ENCODE peak calls at places on chromosome 14, in nine cellular contexts. W is activated T-cell treated with anti-CD3 and anti-CD28 coated beads, Interleukin-2, amount 50 U/mL, for 4 hours; C is left ventricle myocardium inferior; B is mesothelial cell of epicardium; P is stimulated activated CD4-positive, alpha-beta T cell treated with anti-CD3 and anti-CD28 coated beads, TNF-alpha, amount 100 ng/mL, for 24 hours; K is DMS153; E is MV-4-11; A is psoas muscle; S is activated CD4-positive, alpha-beta T cell treated with anti-CD3 and anti-CD28 coated beads, Interleukin-2, amount 50 U/mL, for 1 hour. D is an unnamed sample.

GRCh38 chr14:20512139-20512905 is 7.0 kb downstream of the RNASE10 start:
- DNase-seq in W (no peak), C (no peak), B (no peak), P (no peak), K (no peak), E (no peak), A (no peak), S (no peak), D (no peak)

GRCh38 chr14:61568572-61569011 is 126.7 kb upstream of the HIF1A start:
- DNase-seq in W (peak; percentile 65), C (peak; percentile 39), B (no peak), P (no peak), K (peak; percentile 28), E (no peak), A (no peak), S (peak; percentile 55), D (peak; percentile 47)

GRCh38 chr14:90239139-90239538 is 17.2 kb upstream of the PSMC1 start:
- DNase-seq in W (no peak), C (no peak), B (no peak), P (no peak), K (no peak), E (no peak), A (no peak), S (no peak), D (no peak)

GRCh38 chr14:68248481-68249255 is 429.1 kb downstream of the RAD51B start:
- DNase-seq in W (no peak), C (no peak), B (no peak), P (no peak), K (peak; percentile 29), E (peak; percentile 60), A (peak; percentile 79), S (no peak), D (no peak)

GRCh38 chr14:62002636-62003035 is 240.4 kb downstream of the SNAPC1 start:
- DNase-seq in W (no peak), C (no peak), B (no peak), P (no peak), K (no peak), E (no peak), A (no peak), S (no peak), D (no peak)

GRCh38 chr14:95305145-95305544 is 14.6 kb downstream of the CLMN start:
- DNase-seq in W (no peak), C (no peak), B (no peak), P (no peak), K (no peak), E (no peak), A (no peak), S (no peak), D (no peak)

GRCh38 chr14:72545411-72546311 is 348.2 kb downstream of the DPF3 start:
- DNase-seq in W (no peak), C (no peak), B (no peak), P (no peak), K (no peak), E (no peak), A (no peak), S (no peak), D (no peak)

GRCh38 chr14:47186491-47186890 is 488.9 kb downstream of the MDGA2 start:
- DNase-seq in W (no peak), C (no peak), B (no peak), P (no peak), K (no peak), E (no peak), A (no peak), S (no peak), D (no peak)

GRCh38 chr14:104110491-104111209 is 25.1 kb downstream of the ASPG start:
- DNase-seq in W (no peak), C (peak; percentile 5), B (peak; percentile 14), P (no peak), K (no peak), E (no peak), A (peak; percentile 35), S (no peak), D (no peak)

GRCh38 chr14:21093769-21094681 is 4.4 kb downstream of the ZNF219 start:
- DNase-seq in W (no peak), C (no peak), B (no peak), P (no peak), K (no peak), E (no peak), A (no peak), S (no peak), D (no peak)